ENCODE peak calls at places on chromosome 20, in five cellular contexts. One of them, this sample, is unnamed.

GRCh38 chr20:46324960-46325703 is 16.8 kb upstream of the CDH22 start:
- DNase-seq in K562: peak
- DNase-seq in A549: peak
- DNase-seq in HepG2: peak
- DNase-seq in GM12878: no peak
- DNase-seq in this sample: peak

GRCh38 chr20:35849726-35850125 is 77.9 kb downstream of the PHF20 start:
- DNase-seq in K562: no peak
- DNase-seq in A549: no peak
- DNase-seq in HepG2: no peak
- DNase-seq in GM12878: no peak
- DNase-seq in this sample: no peak

GRCh38 chr20:19996970-19997369 is 20.2 kb upstream of the NAA20 start:
- DNase-seq in K562: no peak
- DNase-seq in A549: no peak
- DNase-seq in HepG2: no peak
- DNase-seq in GM12878: no peak
- DNase-seq in this sample: no peak

GRCh38 chr20:17481661-17482060 is 49.5 kb downstream of the BFSP1 start:
- DNase-seq in K562: no peak
- DNase-seq in A549: no peak
- DNase-seq in HepG2: no peak
- DNase-seq in GM12878: no peak
- DNase-seq in this sample: no peak

GRCh38 chr20:38426006-38426405 is 9.1 kb downstream of the SNHG17 start:
- DNase-seq in K562: peak
- DNase-seq in A549: peak
- DNase-seq in HepG2: peak
- DNase-seq in GM12878: no peak
- DNase-seq in this sample: no peak

GRCh38 chr20:37977786-37978185 is 55.5 kb downstream of the TTI1 start:
- DNase-seq in K562: no peak
- DNase-seq in A549: no peak
- DNase-seq in HepG2: no peak
- DNase-seq in GM12878: no peak
- DNase-seq in this sample: no peak

GRCh38 chr20:38321959-38322598 is 18.1 kb downstream of the BPI start:
- DNase-seq in K562: peak
- DNase-seq in A549: peak
- DNase-seq in HepG2: peak
- DNase-seq in GM12878: no peak
- DNase-seq in this sample: peak

GRCh38 chr20:3777726-3778629 is 3.3 kb downstream of the SPEF1 start:
- DNase-seq in K562: no peak
- DNase-seq in A549: peak
- DNase-seq in HepG2: no peak
- DNase-seq in GM12878: no peak
- DNase-seq in this sample: peak

GRCh38 chr20:46350201-46350985 is 42.1 kb upstream of the CDH22 start:
- DNase-seq in K562: peak
- DNase-seq in A549: peak
- DNase-seq in HepG2: no peak
- DNase-seq in GM12878: peak
- DNase-seq in this sample: peak

GRCh38 chr20:54069501-54069971 is 858 bp downstream of the BCAS1 start:
- DNase-seq in K562: no peak
- DNase-seq in A549: no peak
- DNase-seq in HepG2: no peak
- DNase-seq in GM12878: no peak
- DNase-seq in this sample: peak

GRCh38 chr20:49306903-49307336 is 29.1 kb upstream of the ZNFX1 start:
- DNase-seq in K562: no peak
- DNase-seq in A549: no peak
- DNase-seq in HepG2: peak
- DNase-seq in GM12878: no peak
- DNase-seq in this sample: no peak

GRCh38 chr20:22106308-22106938 is 401.0 kb downstream of the PAX1 start:
- DNase-seq in K562: peak
- DNase-seq in A549: peak
- DNase-seq in HepG2: peak
- DNase-seq in GM12878: no peak
- DNase-seq in this sample: peak

GRCh38 chr20:6053776-6054688 is at the start of gene LRRN4:
- DNase-seq in K562: no peak
- DNase-seq in A549: no peak
- DNase-seq in HepG2: peak
- DNase-seq in GM12878: no peak
- DNase-seq in this sample: peak

GRCh38 chr20:58306421-58307261 is 2.9 kb upstream of the RAB22A start:
- DNase-seq in K562: peak
- DNase-seq in A549: peak
- DNase-seq in HepG2: peak
- DNase-seq in GM12878: peak
- DNase-seq in this sample: no peak

GRCh38 chr20:50575869-50576720 is 65.9 kb downstream of the PTPN1 start:
- DNase-seq in K562: peak
- DNase-seq in A549: peak
- DNase-seq in HepG2: peak
- DNase-seq in GM12878: no peak
- DNase-seq in this sample: peak
- TF ChIP-seq JUNB in K562: no peak
- TF ChIP-seq JUNB in A549: no peak
- TF ChIP-seq JUNB in HepG2: no peak
- TF ChIP-seq JUNB in GM12878: no peak
- TF ChIP-seq JUNB in this sample: no peak

DNA sequence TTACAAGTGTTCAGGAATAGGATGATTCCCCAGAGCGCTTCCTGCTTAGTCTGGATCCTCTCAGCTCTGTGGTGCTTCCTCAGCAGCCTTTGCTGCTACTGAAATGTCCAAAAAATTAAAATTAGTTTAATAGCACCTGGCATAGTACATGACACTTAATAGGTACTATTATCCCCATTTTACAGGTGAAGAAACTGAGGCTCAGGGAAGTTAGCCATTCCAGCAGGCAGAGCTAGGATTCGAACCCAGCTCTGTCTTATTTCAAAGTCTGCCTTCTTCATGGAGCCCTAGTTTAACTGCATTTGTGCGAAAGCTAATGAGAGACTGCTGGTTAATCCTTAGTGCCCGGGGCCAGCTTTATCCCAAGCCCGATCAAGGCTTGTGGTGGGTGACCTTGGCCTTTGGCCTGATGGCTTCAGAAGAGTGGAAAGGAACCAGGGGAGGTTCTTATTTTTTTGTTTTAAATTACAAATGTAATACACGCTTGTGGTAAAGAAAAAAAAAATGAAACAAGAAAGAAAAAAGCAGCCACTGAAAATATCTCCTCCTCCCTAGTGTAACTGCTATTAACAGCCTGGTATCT is 30.1 kb downstream of the TOX2 start:
- DNase-seq in K562: no peak
- DNase-seq in A549: no peak
- DNase-seq in HepG2: no peak
- DNase-seq in GM12878: no peak
- DNase-seq in this sample: no peak
- TF ChIP-seq JUNB in K562: no peak
- TF ChIP-seq JUNB in A549: no peak
- TF ChIP-seq JUNB in HepG2: no peak
- TF ChIP-seq JUNB in GM12878: no peak
- TF ChIP-seq JUNB in this sample: no peak

GRCh38 chr20:63370623-63371176 is 9.6 kb upstream of the CHRNA4 start:
- DNase-seq in K562: no peak
- DNase-seq in A549: no peak
- DNase-seq in HepG2: no peak
- DNase-seq in GM12878: no peak
- DNase-seq in this sample: no peak
- TF ChIP-seq JUNB in K562: no peak
- TF ChIP-seq JUNB in A549: no peak
- TF ChIP-seq JUNB in HepG2: no peak
- TF ChIP-seq JUNB in GM12878: no peak
- TF ChIP-seq JUNB in this sample: no peak

GRCh38 chr20:62146019-62146755 is 2.6 kb downstream of the SS18L1 start:
- DNase-seq in K562: peak
- DNase-seq in A549: no peak
- DNase-seq in HepG2: peak
- DNase-seq in GM12878: no peak
- DNase-seq in this sample: no peak

GRCh38 chr20:62142252-62143117 is 709 bp downstream of the PSMA7 start:
- DNase-seq in K562: peak
- DNase-seq in A549: no peak
- DNase-seq in HepG2: no peak
- DNase-seq in GM12878: no peak
- DNase-seq in this sample: peak

GRCh38 chr20:62145688-62146018 is 2.1 kb downstream of the SS18L1 start:
- DNase-seq in K562: no peak
- DNase-seq in A549: no peak
- DNase-seq in HepG2: no peak
- DNase-seq in GM12878: no peak
- DNase-seq in this sample: no peak

GRCh38 chr20:62143118-62143975 is at the start of the genes PSMA7 and SS18L1:
- DNase-seq in K562: peak
- DNase-seq in A549: peak
- DNase-seq in HepG2: peak
- DNase-seq in GM12878: no peak
- DNase-seq in this sample: peak

GRCh38 chr20:62143976-62144825 is 632 bp downstream of the SS18L1 start:
- DNase-seq in K562: peak
- DNase-seq in A549: peak
- DNase-seq in HepG2: peak
- DNase-seq in GM12878: no peak
- DNase-seq in this sample: peak
- TF ChIP-seq JUNB in K562: no peak
- TF ChIP-seq JUNB in A549: no peak
- TF ChIP-seq JUNB in HepG2: no peak
- TF ChIP-seq JUNB in GM12878: no peak
- TF ChIP-seq JUNB in this sample: no peak

DNA sequence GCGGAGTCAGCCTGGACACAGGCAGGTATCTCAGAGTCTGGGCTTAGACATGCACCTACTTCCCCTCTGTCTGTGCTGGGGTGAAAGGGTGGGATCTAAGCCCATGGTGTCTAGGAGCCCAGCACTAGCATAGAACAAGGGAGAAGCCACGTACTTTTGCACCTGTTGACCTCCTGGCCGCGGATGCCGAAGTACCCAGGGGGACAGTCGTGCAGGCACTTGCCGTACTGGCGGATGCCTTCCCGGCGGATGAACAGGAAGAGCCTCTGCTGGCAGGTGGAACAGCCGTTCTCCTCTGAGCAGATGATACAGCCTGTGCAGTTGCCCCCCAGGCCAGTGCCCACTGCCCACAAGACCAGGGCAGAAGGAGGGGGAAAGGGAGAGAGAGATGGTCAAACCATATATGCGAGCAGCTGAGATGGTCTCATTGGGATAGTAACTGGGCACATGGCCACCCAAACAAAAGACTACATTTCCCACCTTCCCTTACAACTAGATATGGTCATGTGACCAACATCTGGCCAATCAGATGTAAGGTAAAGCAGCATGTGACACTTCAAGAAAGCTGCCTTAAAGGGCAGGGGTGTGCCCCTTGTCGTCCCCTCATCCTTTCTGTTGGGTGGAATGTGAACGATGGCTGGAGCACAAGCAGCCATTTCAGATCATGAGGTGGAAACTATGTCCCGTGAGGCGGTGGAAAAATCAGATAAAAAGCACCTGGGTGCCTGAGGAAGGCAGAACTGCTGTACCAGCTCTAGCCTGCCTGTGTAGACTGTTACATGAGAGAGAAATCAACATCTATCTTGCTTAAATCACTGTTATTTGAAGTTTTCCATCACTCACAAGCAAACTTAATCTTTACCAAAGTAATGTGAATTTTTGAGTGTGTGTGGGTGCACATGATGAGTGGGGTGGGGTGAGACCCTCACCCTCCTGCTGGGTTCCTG is 34.0 kb downstream of the RSPO4 start:
- DNase-seq in K562: peak
- DNase-seq in A549: peak
- DNase-seq in HepG2: peak
- DNase-seq in GM12878: peak
- DNase-seq in this sample: peak
- TF ChIP-seq JUNB in K562: no peak
- TF ChIP-seq JUNB in A549: no peak
- TF ChIP-seq JUNB in HepG2: no peak
- TF ChIP-seq JUNB in GM12878: no peak
- TF ChIP-seq JUNB in this sample: no peak

GRCh38 chr20:2207770-2208097 is 88.1 kb upstream of the TGM3 start:
- DNase-seq in K562: no peak
- DNase-seq in A549: no peak
- DNase-seq in HepG2: no peak
- DNase-seq in GM12878: no peak
- DNase-seq in this sample: no peak

GRCh38 chr20:2203436-2203835 is 92.4 kb upstream of the TGM3 start:
- DNase-seq in K562: no peak
- DNase-seq in A549: no peak
- DNase-seq in HepG2: no peak
- DNase-seq in GM12878: no peak
- DNase-seq in this sample: no peak

GRCh38 chr20:2204021-2204420 is 91.8 kb upstream of the TGM3 start:
- DNase-seq in K562: no peak
- DNase-seq in A549: no peak
- DNase-seq in HepG2: no peak
- DNase-seq in GM12878: no peak
- DNase-seq in this sample: no peak

GRCh38 chr20:2208897-2209296 is 86.9 kb upstream of the TGM3 start:
- DNase-seq in K562: no peak
- DNase-seq in A549: no peak
- DNase-seq in HepG2: no peak
- DNase-seq in GM12878: no peak
- DNase-seq in this sample: no peak

DNA sequence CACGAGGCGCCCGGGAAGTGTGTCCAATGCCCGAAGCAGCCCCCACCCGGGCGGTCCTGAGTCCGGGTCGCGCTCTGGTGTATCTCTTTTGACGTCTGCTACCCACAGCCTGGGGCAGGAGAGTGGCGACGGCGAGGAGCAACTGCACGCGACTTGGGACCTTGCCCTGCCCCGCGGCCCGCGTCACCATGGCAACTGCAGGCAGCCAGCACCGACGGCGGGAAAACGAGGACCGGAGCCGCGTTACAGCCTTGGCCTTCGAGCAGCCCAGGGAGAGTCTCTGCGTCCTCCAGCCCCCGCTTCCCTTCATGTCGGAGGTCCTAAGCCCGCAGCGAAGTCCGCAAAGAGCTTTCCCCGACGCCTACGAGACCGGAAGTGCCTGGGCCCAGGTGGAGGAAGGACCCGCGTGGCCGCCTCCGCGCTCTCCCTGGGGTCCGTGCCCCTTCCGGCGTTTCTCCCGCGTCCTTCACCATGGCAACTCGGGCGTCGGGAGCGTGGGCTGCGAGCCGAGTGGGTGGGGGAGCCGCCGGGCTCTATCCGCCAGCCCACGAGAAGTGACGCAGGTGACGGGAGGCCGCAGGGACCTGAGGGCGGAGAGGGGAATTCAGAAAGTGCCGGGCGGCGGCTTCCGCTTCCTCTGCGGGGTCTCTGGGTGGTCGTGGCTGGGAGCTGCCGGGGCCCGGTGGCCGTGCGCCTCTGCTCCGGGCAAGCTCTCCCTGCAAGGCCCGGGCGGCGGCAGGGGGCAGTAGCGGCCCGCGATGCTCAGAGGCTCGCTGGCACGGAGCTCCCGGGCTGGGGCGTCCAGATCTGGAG is 88.6 kb upstream of the TGM3 start:
- DNase-seq in K562: peak
- DNase-seq in A549: peak
- DNase-seq in HepG2: peak
- DNase-seq in GM12878: peak
- DNase-seq in this sample: peak
- TF ChIP-seq JUNB in K562: no peak
- TF ChIP-seq JUNB in A549: no peak
- TF ChIP-seq JUNB in HepG2: no peak
- TF ChIP-seq JUNB in GM12878: no peak
- TF ChIP-seq JUNB in this sample: no peak

GRCh38 chr20:25280051-25280573 is 32.2 kb downstream of the PYGB start:
- DNase-seq in K562: no peak
- DNase-seq in A549: no peak
- DNase-seq in HepG2: no peak
- DNase-seq in GM12878: no peak
- DNase-seq in this sample: no peak
- TF ChIP-seq JUNB in K562: no peak
- TF ChIP-seq JUNB in A549: no peak
- TF ChIP-seq JUNB in HepG2: no peak
- TF ChIP-seq JUNB in GM12878: no peak
- TF ChIP-seq JUNB in this sample: no peak

This sample was measured in GM23338.